ENCODE peak calls at places on chromosome 5, in eight cellular contexts. One of them, this sample, is unnamed.
A peak's percentile ranks its signal among the peaks of the same experiment; 100 is the strongest.

GRCh38 chr5:147751156-147751830 is 31.2 kb downstream of the JAKMIP2 start:
- DNase-seq in tibial nerve: no peak
- DNase-seq in uterus: no peak
- DNase-seq in esophagus squamous epithelium: no peak
- DNase-seq in heart left ventricle: no peak
- DNase-seq in ovary: no peak
- DNase-seq in upper lobe of left lung: no peak
- DNase-seq in HCT116: no peak
- DNase-seq in this sample: no peak

GRCh38 chr5:83084336-83084735 is 7.0 kb downstream of the XRCC4 start:
- DNase-seq in tibial nerve: no peak
- DNase-seq in uterus: no peak
- DNase-seq in esophagus squamous epithelium: no peak
- DNase-seq in heart left ventricle: no peak
- DNase-seq in ovary: no peak
- DNase-seq in upper lobe of left lung: no peak
- DNase-seq in HCT116: no peak
- DNase-seq in this sample: no peak

GRCh38 chr5:2335156-2335555 is 416.3 kb downstream of the IRX2 start:
- DNase-seq in tibial nerve: no peak
- DNase-seq in uterus: no peak
- DNase-seq in esophagus squamous epithelium: no peak
- DNase-seq in heart left ventricle: no peak
- DNase-seq in ovary: no peak
- DNase-seq in upper lobe of left lung: no peak
- DNase-seq in HCT116: no peak
- DNase-seq in this sample: no peak

GRCh38 chr5:150155258-150156032 is at the start of gene PDGFRB:
- DNase-seq in tibial nerve: peak; percentile 93
- DNase-seq in uterus: peak; percentile 97
- DNase-seq in esophagus squamous epithelium: no peak
- DNase-seq in heart left ventricle: peak; percentile 89
- DNase-seq in ovary: peak; percentile 97
- DNase-seq in upper lobe of left lung: peak; percentile 86
- DNase-seq in HCT116: no peak
- DNase-seq in this sample: peak; percentile 33

GRCh38 chr5:616342-617039 is 4.4 kb downstream of the CEP72 start:
- DNase-seq in tibial nerve: no peak
- DNase-seq in uterus: peak; percentile 6
- DNase-seq in esophagus squamous epithelium: no peak
- DNase-seq in heart left ventricle: no peak
- DNase-seq in ovary: no peak
- DNase-seq in upper lobe of left lung: peak; percentile 41
- DNase-seq in HCT116: no peak
- DNase-seq in this sample: no peak

GRCh38 chr5:40483316-40483715 is 196.4 kb upstream of the PTGER4 start:
- DNase-seq in tibial nerve: no peak
- DNase-seq in uterus: no peak
- DNase-seq in esophagus squamous epithelium: no peak
- DNase-seq in heart left ventricle: no peak
- DNase-seq in ovary: no peak
- DNase-seq in upper lobe of left lung: no peak
- DNase-seq in HCT116: no peak
- DNase-seq in this sample: no peak

GRCh38 chr5:171494452-171495121 is 75.1 kb downstream of the FGF18 start:
- DNase-seq in tibial nerve: peak; percentile 43
- DNase-seq in uterus: peak; percentile 89
- DNase-seq in esophagus squamous epithelium: no peak
- DNase-seq in heart left ventricle: peak; percentile 75
- DNase-seq in ovary: peak; percentile 81
- DNase-seq in upper lobe of left lung: peak; percentile 83
- DNase-seq in HCT116: peak; percentile 52
- DNase-seq in this sample: peak; percentile 76

GRCh38 chr5:118506453-118506852 is 481.9 kb downstream of the DTWD2 start:
- DNase-seq in tibial nerve: no peak
- DNase-seq in uterus: no peak
- DNase-seq in esophagus squamous epithelium: no peak
- DNase-seq in heart left ventricle: no peak
- DNase-seq in ovary: no peak
- DNase-seq in upper lobe of left lung: no peak
- DNase-seq in HCT116: no peak
- DNase-seq in this sample: no peak

GRCh38 chr5:37786855-37787254 is 53.0 kb downstream of the GDNF start:
- DNase-seq in tibial nerve: no peak
- DNase-seq in uterus: no peak
- DNase-seq in esophagus squamous epithelium: no peak
- DNase-seq in heart left ventricle: no peak
- DNase-seq in ovary: no peak
- DNase-seq in upper lobe of left lung: no peak
- DNase-seq in HCT116: no peak
- DNase-seq in this sample: no peak

GRCh38 chr5:162248107-162248713 is 180.6 kb downstream of the GABRG2 start:
- DNase-seq in tibial nerve: no peak
- DNase-seq in uterus: no peak
- DNase-seq in esophagus squamous epithelium: no peak
- DNase-seq in heart left ventricle: no peak
- DNase-seq in ovary: no peak
- DNase-seq in upper lobe of left lung: no peak
- DNase-seq in HCT116: no peak
- DNase-seq in this sample: no peak

DNA sequence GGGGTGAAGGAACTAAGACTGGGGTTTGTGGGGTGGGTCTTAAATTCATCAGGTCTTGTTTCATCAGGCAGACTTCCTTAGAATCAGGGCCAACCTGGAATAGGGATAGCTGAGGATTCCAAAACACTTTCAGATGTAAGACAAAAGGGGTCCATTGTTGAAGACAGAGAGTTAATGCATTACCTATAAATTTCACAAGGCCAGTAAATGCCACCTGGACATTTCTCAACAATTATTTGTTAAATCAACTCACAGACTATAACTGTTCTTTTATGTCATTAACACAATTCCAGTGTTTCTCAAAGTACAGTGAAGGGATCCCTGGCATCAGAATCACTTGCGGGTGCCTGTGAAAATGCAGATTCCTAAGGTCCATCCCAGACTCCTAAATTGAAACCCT is 2.8 kb downstream of the MARCHF3 start:
- DNase-seq in tibial nerve: no peak
- DNase-seq in uterus: no peak
- DNase-seq in esophagus squamous epithelium: no peak
- DNase-seq in heart left ventricle: no peak
- DNase-seq in ovary: no peak
- DNase-seq in upper lobe of left lung: no peak
- DNase-seq in HCT116: no peak
- DNase-seq in this sample: no peak
- TF ChIP-seq POLR2A in tibial nerve: no peak
- TF ChIP-seq POLR2A in uterus: no peak
- TF ChIP-seq POLR2A in esophagus squamous epithelium: no peak
- TF ChIP-seq POLR2A in heart left ventricle: no peak
- TF ChIP-seq POLR2A in ovary: no peak
- TF ChIP-seq POLR2A in upper lobe of left lung: no peak
- TF ChIP-seq POLR2A in HCT116: no peak
- TF ChIP-seq POLR2A in this sample: no peak

GRCh38 chr5:10461041-10461440 is 19.4 kb downstream of the ROPN1L start:
- DNase-seq in tibial nerve: no peak
- DNase-seq in uterus: no peak
- DNase-seq in esophagus squamous epithelium: no peak
- DNase-seq in heart left ventricle: no peak
- DNase-seq in ovary: no peak
- DNase-seq in upper lobe of left lung: peak; percentile 60
- DNase-seq in HCT116: no peak
- DNase-seq in this sample: no peak
- TF ChIP-seq POLR2A in tibial nerve: no peak
- TF ChIP-seq POLR2A in uterus: no peak
- TF ChIP-seq POLR2A in esophagus squamous epithelium: no peak
- TF ChIP-seq POLR2A in heart left ventricle: no peak
- TF ChIP-seq POLR2A in ovary: no peak
- TF ChIP-seq POLR2A in upper lobe of left lung: no peak
- TF ChIP-seq POLR2A in HCT116: no peak
- TF ChIP-seq POLR2A in this sample: no peak

DNA sequence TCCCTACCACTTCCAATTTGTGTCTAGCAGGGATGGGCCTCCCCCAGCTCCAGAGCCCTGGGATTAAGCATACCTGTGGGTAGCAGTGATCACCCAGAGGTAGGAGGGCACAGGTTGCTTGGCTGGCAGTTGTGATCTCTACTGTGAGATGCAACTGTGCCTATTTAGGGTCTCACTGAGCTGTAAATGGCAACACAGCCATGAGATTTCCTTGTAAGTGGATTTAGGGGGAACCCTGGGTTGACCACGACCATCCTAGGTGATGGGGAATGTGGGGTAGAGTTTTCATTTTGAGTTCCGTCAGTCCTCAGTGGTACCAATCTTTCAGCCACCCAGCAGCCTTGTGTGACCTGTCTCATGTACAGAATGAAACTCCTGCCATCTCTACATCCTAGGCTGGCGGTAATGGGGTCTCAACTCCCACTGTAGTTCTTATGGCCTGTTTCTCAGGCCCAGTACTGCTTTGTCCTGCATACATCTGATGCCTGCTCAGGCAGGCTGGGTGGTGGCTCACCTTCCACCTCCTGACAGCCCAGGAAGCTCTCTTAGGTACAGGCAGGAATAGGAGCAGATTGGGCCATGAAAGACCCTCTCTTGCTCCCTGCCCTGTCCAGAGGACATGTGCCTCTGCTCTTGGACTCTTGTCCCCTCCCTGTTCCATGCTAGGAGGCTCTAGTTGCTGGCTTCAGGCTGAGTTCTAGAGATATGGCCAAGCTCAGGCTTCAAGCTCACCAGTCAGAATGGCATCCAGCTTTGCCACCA is 8.1 kb downstream of the HNRNPAB start:
- DNase-seq in tibial nerve: no peak
- DNase-seq in uterus: no peak
- DNase-seq in esophagus squamous epithelium: no peak
- DNase-seq in heart left ventricle: no peak
- DNase-seq in ovary: no peak
- DNase-seq in upper lobe of left lung: no peak
- DNase-seq in HCT116: no peak
- DNase-seq in this sample: no peak
- TF ChIP-seq POLR2A in tibial nerve: no peak
- TF ChIP-seq POLR2A in uterus: no peak
- TF ChIP-seq POLR2A in esophagus squamous epithelium: no peak
- TF ChIP-seq POLR2A in heart left ventricle: no peak
- TF ChIP-seq POLR2A in ovary: no peak
- TF ChIP-seq POLR2A in upper lobe of left lung: no peak
- TF ChIP-seq POLR2A in HCT116: no peak
- TF ChIP-seq POLR2A in this sample: peak; percentile 52

DNA sequence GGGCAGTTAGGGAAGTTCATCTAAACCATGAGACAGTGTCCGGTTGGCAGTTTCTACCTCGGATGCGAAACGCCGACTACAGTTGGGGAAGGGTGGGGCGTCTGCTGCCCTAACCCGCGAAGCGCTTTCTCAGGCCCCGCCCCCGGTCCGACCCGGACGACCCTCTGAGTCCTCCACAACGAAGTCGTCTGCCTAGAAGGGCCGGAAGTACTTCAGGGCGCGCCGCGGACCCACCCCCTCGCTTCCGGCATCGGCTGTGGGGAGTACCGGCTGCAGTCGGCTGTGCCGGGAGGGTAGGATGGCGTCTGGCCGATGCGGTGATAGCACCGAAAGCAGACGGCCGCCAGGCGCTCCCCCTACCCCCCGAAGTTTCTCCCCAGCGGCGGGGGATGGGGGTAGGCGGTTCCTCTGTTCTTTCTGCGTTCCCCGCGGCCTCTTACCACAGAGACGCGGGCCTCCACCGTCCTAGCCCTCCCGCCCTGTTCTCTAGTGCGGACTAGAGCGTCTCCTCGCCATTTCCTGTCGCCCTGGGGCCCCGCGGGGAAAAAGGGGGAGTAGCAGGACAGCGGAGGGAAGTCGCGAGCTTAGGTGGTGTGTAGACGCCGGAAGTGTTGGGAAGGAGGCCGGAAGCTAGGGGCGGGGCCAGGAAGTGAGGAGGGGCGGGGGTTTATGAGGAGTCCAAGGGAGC is at the start of gene TRIM41:
- DNase-seq in tibial nerve: peak; percentile 95
- DNase-seq in uterus: peak; percentile 99
- DNase-seq in esophagus squamous epithelium: no peak
- DNase-seq in heart left ventricle: peak; percentile 100
- DNase-seq in ovary: peak; percentile 100
- DNase-seq in upper lobe of left lung: peak; percentile 99
- DNase-seq in HCT116: peak; percentile 96
- DNase-seq in this sample: no peak
- TF ChIP-seq POLR2A in tibial nerve: peak; percentile 88
- TF ChIP-seq POLR2A in uterus: peak; percentile 93
- TF ChIP-seq POLR2A in esophagus squamous epithelium: no peak
- TF ChIP-seq POLR2A in heart left ventricle: no peak
- TF ChIP-seq POLR2A in ovary: peak; percentile 95
- TF ChIP-seq POLR2A in upper lobe of left lung: peak; percentile 86
- TF ChIP-seq POLR2A in HCT116: peak; percentile 52
- TF ChIP-seq POLR2A in this sample: peak; percentile 98

This sample was measured in erythroblast.